ENCODE peak calls at places on chromosomes 6 and 20, in ten cellular contexts. R, Q, W, Y, I, A, H, O, S and G are unnamed samples.
A peak's percentile ranks its signal among the peaks of the same experiment; 100 is the strongest.

GRCh38 chr6:5126214-5126613 is 41.1 kb downstream of the PPP1R3G start:
- DNase-seq in O (no peak), Q (no peak), Y (no peak), A (no peak), H (peak; percentile 80), I (no peak), W (no peak), R (no peak), S (no peak), G (peak; percentile 10)

GRCh38 chr6:69699655-69700054 is 97.2 kb downstream of the LMBRD1 start:
- DNase-seq in O (no peak), I (no peak), H (no peak), Y (no peak), R (no peak), S (no peak), Q (no peak), A (no peak), W (no peak), G (no peak)

GRCh38 chr20:31260326-31260932 is 3.0 kb downstream of the DEFB115 start:
- DNase-seq in S (peak; percentile 33), O (no peak), R (no peak), Q (no peak), H (peak; percentile 18), A (no peak), W (no peak), I (no peak), Y (no peak), G (peak; percentile 2)

GRCh38 chr6:126188271-126188909 is 151.5 kb upstream of the CENPW start:
- DNase-seq in Y (no peak), W (no peak), A (no peak), Q (peak; percentile 88), S (no peak), I (peak; percentile 52), O (no peak), R (no peak), H (peak; percentile 81), G (peak; percentile 19)

GRCh38 chr6:167119680-167120556 is 3.0 kb upstream of the CCR6 start:
- DNase-seq in S (no peak), Y (no peak), O (no peak), R (no peak), W (no peak), H (no peak), Q (no peak), I (no peak), A (peak; percentile 24), G (no peak)

GRCh38 chr20:32004963-32005362 is 5.3 kb upstream of the CCM2L start:
- DNase-seq in W (no peak), S (peak; percentile 13), A (no peak), Q (peak; percentile 46), I (peak; percentile 14), H (peak; percentile 41), R (no peak), O (no peak), Y (no peak), G (peak; percentile 58)

GRCh38 chr6:814378-815347 is 121.7 kb upstream of the EXOC2 start:
- DNase-seq in S (no peak), I (no peak), W (no peak), R (no peak), Y (no peak), A (no peak), Q (no peak), H (no peak), O (no peak), G (no peak)

GRCh38 chr6:10465633-10466499 is 51.0 kb upstream of the TFAP2A start:
- DNase-seq in S (peak; percentile 65), Y (no peak), I (peak; percentile 10), R (no peak), W (no peak), Q (peak; percentile 41), O (peak; percentile 55), A (no peak), H (peak; percentile 22), G (peak; percentile 35)

GRCh38 chr6:38696345-38696744 is 6.6 kb downstream of the GLO1 start:
- DNase-seq in O (no peak), H (no peak), S (no peak), R (no peak), A (no peak), Q (no peak), I (no peak), W (no peak), Y (no peak), G (no peak)

GRCh38 chr6:4647414-4648365 is 128.5 kb upstream of the CDYL start:
- DNase-seq in Q (peak; percentile 82), R (peak; percentile 92), Y (peak; percentile 77), O (peak; percentile 84), W (peak; percentile 77), S (peak; percentile 74), H (peak; percentile 82), A (no peak), I (peak; percentile 26), G (peak; percentile 57)

GRCh38 chr6:160450849-160451248 is 102.7 kb downstream of the SLC22A3 start:
- DNase-seq in O (no peak), W (no peak), I (no peak), S (no peak), H (no peak), Y (no peak), Q (no peak), A (no peak), R (no peak), G (no peak)

GRCh38 chr6:160454303-160454702 is 106.1 kb downstream of the SLC22A3 start:
- DNase-seq in H (no peak), Y (no peak), W (no peak), O (no peak), S (no peak), A (no peak), R (no peak), Q (no peak), I (no peak), G (no peak)

GRCh38 chr6:160455484-160456213 is 107.5 kb downstream of the SLC22A3 start:
- DNase-seq in W (peak; percentile 45), Q (peak; percentile 68), Y (peak; percentile 55), A (peak; percentile 47), H (peak; percentile 71), S (peak; percentile 29), O (peak; percentile 81), R (peak; percentile 83), I (peak; percentile 42), G (peak; percentile 41)

GRCh38 chr6:160457843-160458242 is 109.7 kb downstream of the SLC22A3 start:
- DNase-seq in O (no peak), Q (no peak), R (no peak), W (no peak), Y (no peak), S (no peak), I (no peak), A (no peak), H (no peak), G (no peak)

GRCh38 chr6:160456214-160456546 is 108.0 kb downstream of the SLC22A3 start:
- DNase-seq in H (no peak), W (no peak), Y (no peak), O (no peak), Q (no peak), S (no peak), I (no peak), R (no peak), A (no peak), G (no peak)
- TF ChIP-seq CTCF in H (no peak), W (no peak), Y (no peak), O (no peak), Q (no peak), S (no peak), I (peak; percentile 1), R (no peak), A (peak; percentile 51), G (no peak)

GRCh38 chr6:138757131-138757530 is 16.4 kb upstream of the CCDC28A start:
- DNase-seq in A (no peak), Y (no peak), W (no peak), Q (no peak), S (no peak), R (no peak), I (no peak), H (peak; percentile 16), O (no peak), G (no peak)

GRCh38 chr6:138752017-138752416 is 21.6 kb upstream of the CCDC28A start:
- DNase-seq in Q (no peak), A (no peak), S (no peak), I (no peak), W (no peak), Y (no peak), R (no peak), H (no peak), O (no peak), G (no peak)
- TF ChIP-seq CTCF in Q (no peak), A (no peak), S (no peak), I (no peak), W (no peak), Y (no peak), R (no peak), H (no peak), O (peak; percentile 46), G (peak; percentile 51)

GRCh38 chr6:122770835-122771601 is 8.5 kb upstream of the FABP7 start:
- DNase-seq in R (no peak), H (no peak), A (no peak), Y (no peak), W (no peak), I (no peak), S (no peak), O (no peak), Q (peak; percentile 58), G (no peak)
- TF ChIP-seq CTCF in R (no peak), H (no peak), A (no peak), Y (peak; percentile 12), W (no peak), I (no peak), S (peak; percentile 19), O (no peak), Q (no peak), G (no peak)

GRCh38 chr6:2378046-2378657 is 132.7 kb upstream of the GMDS start:
- DNase-seq in A (no peak), W (no peak), H (no peak), Y (no peak), I (no peak), S (no peak), Q (no peak), O (no peak), R (no peak), G (no peak)
- TF ChIP-seq CTCF in A (no peak), W (no peak), H (no peak), Y (no peak), I (no peak), S (no peak), Q (no peak), O (no peak), R (no peak), G (no peak)

DNA sequence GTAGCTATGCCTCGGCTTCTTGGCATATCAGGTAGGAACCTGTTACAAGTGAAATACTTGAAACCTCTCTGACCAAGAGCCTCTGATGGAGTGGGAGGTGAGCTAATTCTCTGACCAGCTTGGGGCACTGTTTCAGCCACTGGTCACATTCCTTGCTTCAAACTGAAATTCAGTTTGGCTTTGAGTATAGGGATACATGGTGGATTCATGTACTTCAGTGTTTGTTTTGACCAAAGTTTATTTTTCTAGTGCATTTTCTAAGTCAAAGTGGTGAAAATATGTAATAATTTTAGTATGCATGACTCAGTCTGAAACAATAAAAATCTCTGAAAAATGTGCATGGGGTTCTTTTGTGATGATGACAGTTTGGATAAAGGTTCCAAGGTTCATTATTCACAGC is 18.6 kb downstream of the TTPAL start:
- DNase-seq in H (peak; percentile 93), Q (peak; percentile 70), S (no peak), Y (no peak), R (no peak), I (peak; percentile 61), W (no peak), O (no peak), A (no peak), G (peak; percentile 64)
- TF ChIP-seq CTCF in H (no peak), Q (no peak), S (no peak), Y (no peak), R (no peak), I (no peak), W (no peak), O (no peak), A (no peak), G (peak; percentile 32)